ENCODE peak calls at places on chromosomes 13 and 19, in eight cellular contexts. P is SK-N-SH, Y is upper lobe of left lung, F is stomach, N is sigmoid colon, O is H1, S is GM12878, C is HL-60. E is an unnamed sample.

GRCh38 chr13:101623469-101624209 is 171.2 kb downstream of the ITGBL1 start:
- DNase-seq in N (no peak), P (no peak), S (no peak), Y (no peak), C (no peak), F (no peak), O (no peak), E (no peak)

GRCh38 chr13:111216166-111216960 is 101.3 kb downstream of the ARHGEF7 start:
- DNase-seq in O (peak), N (no peak), F (peak), S (no peak), P (peak), C (no peak), Y (peak), E (no peak)

GRCh38 chr13:20399515-20399914 is 126.1 kb downstream of the CRYL1 start:
- DNase-seq in P (no peak), F (peak), S (no peak), O (no peak), Y (no peak), C (no peak), N (no peak), E (no peak)

GRCh38 chr19:12778020-12778904 is 2.9 kb upstream of the HOOK2 start:
- DNase-seq in N (peak), Y (peak), O (peak), F (peak), P (peak), C (no peak), S (no peak), E (no peak)

GRCh38 chr13:80508031-80508430 is 167.1 kb upstream of the SPRY2 start:
- DNase-seq in N (no peak), P (no peak), O (no peak), C (no peak), F (no peak), Y (no peak), S (no peak), E (no peak)

GRCh38 chr13:77033717-77034302 is 6.9 kb upstream of the FBXL3 start:
- DNase-seq in C (no peak), S (no peak), F (no peak), N (no peak), O (no peak), P (no peak), Y (no peak), E (no peak)

GRCh38 chr13:33927315-33927714 is 109.4 kb downstream of the RFC3 start:
- DNase-seq in Y (no peak), O (no peak), C (no peak), F (no peak), S (no peak), N (peak), P (no peak), E (no peak)

GRCh38 chr13:93200626-93201025 is 26.0 kb upstream of the GPC6 start:
- DNase-seq in S (no peak), C (no peak), F (no peak), Y (no peak), N (no peak), O (no peak), P (no peak), E (no peak)

GRCh38 chr13:112154301-112155060 is 87.5 kb downstream of the SOX1 start:
- DNase-seq in C (no peak), N (no peak), Y (peak), O (no peak), P (no peak), F (no peak), S (no peak), E (no peak)

GRCh38 chr13:42946927-42947326 is 45.1 kb downstream of the EPSTI1 start:
- DNase-seq in F (no peak), P (no peak), S (no peak), C (peak), Y (no peak), N (no peak), O (no peak), E (no peak)

GRCh38 chr13:39410089-39410901 is 192.7 kb downstream of the LHFPL6 start:
- DNase-seq in F (no peak), N (no peak), O (no peak), S (no peak), Y (no peak), C (peak), P (no peak), E (no peak)

DNA sequence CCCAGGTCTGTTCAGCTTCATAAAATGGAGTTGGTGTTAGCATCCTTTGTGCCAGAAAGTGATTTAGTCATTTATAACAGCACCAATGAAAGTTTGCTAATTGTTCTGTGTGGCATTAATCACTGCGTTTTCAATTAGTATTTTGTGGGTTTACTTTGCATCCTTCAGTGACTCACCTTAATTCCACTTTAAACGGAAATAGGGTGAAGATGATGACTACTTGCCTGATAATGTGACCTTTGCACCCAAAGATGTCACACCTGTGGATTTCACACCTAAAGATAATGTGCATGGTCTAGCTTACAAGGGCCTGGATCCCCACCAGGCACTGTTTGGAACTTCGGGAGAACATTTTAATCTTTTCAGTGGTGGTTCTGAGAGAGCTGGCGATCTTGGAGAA is 15.0 kb downstream of the GPATCH1 start:
- DNase-seq in O (no peak), S (no peak), Y (no peak), P (no peak), N (no peak), F (no peak), C (no peak), E (no peak)
- TF ChIP-seq CTCF in O (no peak), S (no peak), Y (no peak), P (no peak), N (no peak), F (no peak), C (no peak), E (no peak)

DNA sequence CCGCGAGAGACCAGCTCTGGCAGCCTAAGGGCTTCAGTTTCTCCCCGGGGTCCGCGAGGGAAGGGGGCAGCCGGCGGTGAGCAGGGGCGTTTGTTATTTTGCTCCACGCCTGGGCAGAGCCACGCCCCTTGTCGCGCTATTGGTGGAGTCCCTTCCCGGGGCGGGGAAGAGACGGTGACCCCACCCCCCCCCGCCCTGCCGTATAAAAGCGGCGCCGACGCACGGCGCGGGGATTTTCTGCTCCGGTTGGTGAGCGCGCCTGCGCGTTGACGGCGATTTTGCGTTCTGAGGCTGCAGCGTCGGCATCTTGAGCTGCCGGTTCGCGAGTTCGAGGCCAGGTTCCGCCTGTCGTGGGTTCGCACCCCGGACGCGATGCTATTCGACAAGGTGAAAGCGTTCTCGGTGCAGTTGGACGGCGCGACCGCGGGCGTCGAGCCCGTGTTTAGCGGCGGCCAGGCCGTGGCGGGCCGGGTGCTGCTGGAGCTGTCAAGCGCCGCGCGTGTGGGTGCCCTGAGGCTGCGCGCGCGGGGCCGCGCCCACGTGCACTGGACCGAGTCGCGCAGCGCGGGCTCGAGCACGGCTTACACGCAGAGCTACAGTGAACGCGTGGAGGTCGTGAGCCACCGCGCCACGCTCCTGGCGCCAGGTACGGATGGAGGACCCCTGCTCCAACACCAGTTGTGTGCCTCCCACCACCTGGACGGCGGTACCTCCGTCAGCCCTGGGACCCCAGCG is at the start of gene ARRDC2:
- DNase-seq in O (peak), F (peak), C (no peak), S (no peak), Y (peak), N (peak), P (peak), E (no peak)
- TF ChIP-seq POLR2AphosphoS5 in O (peak), F (peak), C (no peak), S (peak), Y (peak), N (peak), P (peak), E (peak)

DNA sequence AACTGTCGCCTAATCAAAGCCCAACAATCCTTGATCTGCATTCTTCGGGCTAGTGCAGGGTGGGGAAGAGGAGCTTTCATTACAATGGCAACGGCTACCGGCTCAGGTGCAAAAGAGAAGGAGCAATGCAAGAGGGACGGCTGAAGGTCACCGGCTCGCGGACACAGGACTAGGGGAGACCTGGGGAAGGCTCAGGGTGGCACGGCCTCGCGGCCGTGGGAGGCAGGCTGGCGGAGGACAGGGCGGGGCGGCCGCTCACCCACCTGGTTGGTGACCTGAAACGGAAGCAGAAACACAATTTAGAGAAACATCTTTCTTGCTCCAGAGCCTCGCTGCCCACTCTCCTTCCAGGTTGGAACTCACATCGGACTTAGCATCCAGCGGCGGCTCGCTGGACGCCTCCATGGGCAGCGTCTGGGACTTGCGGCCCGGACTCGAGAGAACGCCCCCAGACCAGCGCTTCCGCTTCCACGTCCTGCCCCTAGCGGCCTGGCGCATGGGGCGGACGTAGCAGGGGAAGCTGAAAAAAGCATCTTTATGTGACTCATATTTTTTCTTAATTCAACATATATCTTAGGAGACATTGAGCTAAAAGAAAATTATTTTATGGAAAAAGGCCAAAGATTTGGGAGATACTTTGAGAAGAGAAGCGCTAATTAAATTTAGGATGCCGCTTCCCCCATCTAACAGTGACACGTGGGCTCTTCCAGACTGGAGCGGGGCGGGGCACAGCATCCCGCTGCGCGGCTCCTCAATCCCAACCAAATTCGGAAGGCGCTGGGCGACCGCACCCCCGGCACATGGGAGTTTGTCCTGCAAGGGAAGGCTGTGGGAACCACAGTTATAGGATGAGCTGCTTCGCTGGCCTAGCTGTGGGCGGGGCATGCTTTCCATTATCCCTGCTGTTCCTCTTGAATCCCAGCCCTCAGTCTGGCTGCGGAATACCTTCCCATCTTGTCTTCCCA is at the start of gene COMMD6:
- DNase-seq in F (peak), C (peak), P (peak), N (peak), Y (peak), O (peak), S (peak), E (peak)
- H3K4me3 ChIP-seq in F (peak), C (peak), P (peak), N (peak), Y (peak), O (peak), S (peak), E (peak)

GRCh38 chr13:30615851-30616311 is 1.8 kb upstream of the USPL1 start:
- DNase-seq in O (no peak), N (no peak), S (no peak), P (peak), Y (no peak), F (no peak), C (no peak), E (no peak)

GRCh38 chr13:30616927-30617314 is 799 bp upstream of the USPL1 start:
- DNase-seq in O (no peak), F (peak), S (peak), C (peak), N (peak), P (peak), Y (no peak), E (peak)

GRCh38 chr13:30618938-30619289 is 1.2 kb downstream of the USPL1 start:
- DNase-seq in N (no peak), C (no peak), S (no peak), F (no peak), Y (no peak), O (no peak), P (no peak), E (no peak)

GRCh38 chr13:30618186-30618937 is 642 bp downstream of the USPL1 start:
- DNase-seq in O (no peak), S (no peak), P (no peak), N (peak), Y (no peak), C (no peak), F (peak), E (no peak)

DNA sequence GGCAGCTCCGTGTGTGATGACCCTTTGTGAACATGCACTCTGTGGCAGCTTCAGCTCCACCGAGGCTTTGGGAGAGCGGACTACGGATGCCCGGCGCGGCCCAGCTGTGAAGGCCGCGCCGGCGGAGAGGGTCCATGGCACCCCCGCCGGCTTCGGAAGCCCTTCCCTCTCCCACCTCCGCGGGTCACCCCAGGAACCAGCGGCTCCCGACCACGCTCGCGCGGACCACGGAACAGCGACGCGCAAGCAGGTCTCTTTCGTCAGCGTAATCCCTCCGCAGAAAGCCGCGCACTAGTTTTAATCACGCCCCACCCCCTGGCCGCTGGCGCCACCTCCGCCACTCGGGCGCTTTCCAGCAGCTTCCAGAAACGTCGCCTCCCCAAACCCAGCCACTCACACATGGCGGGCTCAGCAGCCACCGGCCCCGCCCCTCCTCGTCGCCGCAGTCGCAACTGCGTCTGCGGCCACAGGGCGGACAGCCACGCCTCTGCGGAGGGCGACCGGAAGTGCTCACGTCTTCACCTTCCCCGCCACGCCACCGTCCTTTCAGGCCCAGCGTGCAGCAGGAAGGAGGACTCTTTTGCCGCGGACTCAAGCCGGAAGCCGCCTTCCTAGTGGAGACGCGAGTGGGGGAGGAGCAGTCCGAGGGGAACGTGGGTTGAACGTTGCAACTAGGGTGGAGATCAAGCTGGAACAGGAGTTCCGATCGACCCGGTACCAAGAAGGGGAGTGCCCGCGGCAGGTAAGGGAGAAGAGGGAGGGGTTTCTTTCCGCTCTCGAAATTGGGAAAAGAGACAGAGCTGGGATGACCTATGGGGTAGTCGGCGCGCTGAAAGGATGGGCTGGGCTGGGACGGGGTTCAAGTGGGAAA is at the start of gene USPL1:
- DNase-seq in S (peak), N (peak), C (peak), Y (peak), F (peak), P (peak), O (peak), E (peak)
- TF ChIP-seq CTCF in S (no peak), N (peak), C (no peak), Y (peak), F (peak), P (no peak), O (peak), E (no peak)

DNA sequence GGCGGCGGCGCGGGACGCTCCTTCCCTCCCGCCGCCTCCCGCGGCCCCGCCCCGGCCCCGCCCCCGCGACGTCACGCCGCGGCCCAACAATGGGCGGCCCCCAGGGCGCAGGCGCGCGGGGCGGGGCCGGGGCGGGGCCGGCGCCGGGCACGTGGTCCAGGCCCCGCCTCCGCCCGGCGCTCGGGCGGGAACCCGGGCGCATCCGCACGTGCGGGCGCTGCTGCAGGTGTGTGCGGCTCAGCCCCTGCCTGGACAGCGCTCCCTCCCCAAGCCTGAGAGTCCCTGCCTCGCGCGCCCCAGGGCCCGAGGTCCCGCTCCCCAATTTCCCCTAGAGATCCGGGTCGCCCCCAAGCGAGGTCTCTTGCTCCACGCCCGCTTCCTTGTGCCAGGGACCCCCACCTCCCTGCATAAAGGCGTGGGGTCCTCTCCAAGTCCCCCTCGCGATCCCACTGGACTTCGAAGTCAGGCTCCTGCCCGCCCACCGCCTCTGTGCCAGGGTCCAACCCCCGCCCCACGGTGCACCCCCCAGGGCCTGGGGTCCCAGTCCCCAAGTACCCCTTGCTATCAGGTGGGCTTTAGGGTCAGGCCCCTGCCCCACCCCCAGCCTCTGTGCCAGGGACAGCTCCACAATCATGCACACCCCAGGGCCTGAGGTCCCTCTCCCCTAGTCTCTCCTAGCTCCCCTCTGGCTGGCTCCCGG is at the start of gene MEX3D:
- DNase-seq in C (peak), O (peak), F (peak), Y (peak), P (peak), S (no peak), N (peak), E (no peak)
- TF ChIP-seq POLR2AphosphoS5 in C (no peak), O (no peak), F (no peak), Y (no peak), P (peak), S (no peak), N (no peak), E (no peak)

GRCh38 chr19:5111051-5111450 is 142.1 kb downstream of the KDM4B start:
- DNase-seq in S (no peak), O (no peak), Y (peak), P (no peak), N (no peak), F (no peak), C (no peak), E (no peak)
- H3K4me3 ChIP-seq in S (no peak), O (no peak), Y (no peak), P (no peak), N (no peak), F (no peak), C (no peak), E (no peak)

DNA sequence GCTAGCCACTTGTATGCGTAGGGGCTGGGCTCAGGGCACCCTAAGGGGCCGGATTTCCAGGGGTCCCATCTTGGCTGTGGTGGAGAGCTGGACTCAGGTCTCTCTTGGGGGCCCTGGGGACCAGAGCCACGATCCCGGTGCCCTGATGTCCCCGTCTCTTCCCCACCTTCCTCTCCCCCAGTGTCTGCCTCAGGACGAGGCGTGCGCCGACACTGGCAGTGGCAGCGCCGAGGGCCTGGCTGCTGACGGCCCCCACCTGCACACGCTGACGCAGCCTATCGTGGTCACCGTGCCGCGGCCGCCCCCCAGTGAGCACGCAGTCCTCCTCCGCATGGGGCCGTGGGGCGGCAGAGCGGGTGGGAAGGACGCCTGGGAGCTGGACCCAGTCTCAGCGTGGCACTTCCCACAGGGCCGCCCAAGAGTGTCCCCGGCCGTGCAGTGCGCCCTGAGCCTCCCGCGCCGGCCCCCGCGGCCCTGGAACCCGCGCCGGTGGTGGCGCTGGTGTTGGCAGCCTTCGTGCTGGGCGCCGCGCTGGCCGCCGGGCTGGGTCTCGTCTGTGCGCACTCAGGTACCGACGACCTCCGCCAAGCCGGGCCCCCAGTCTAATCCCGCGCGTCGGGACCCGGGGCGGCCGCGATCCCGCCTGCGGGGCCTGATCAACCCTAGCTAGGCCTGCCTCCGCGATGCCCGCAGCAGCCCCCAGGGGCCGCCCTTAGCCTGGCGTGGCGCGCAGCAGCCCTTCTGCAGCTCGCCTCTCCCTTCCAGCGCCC is 2.7 kb upstream of the SNAPC2 start:
- DNase-seq in P (peak), S (no peak), Y (peak), C (no peak), F (peak), N (no peak), O (peak), E (no peak)
- TF ChIP-seq CTCF in P (peak), S (peak), Y (peak), C (peak), F (peak), N (peak), O (peak), E (peak)

GRCh38 chr13:113981201-113981605 is 7.3 kb upstream of the C13orf46 start:
- DNase-seq in Y (peak), N (peak), P (no peak), C (no peak), O (no peak), S (no peak), F (peak), E (no peak)
- TF ChIP-seq POLR2AphosphoS5 in Y (no peak), N (no peak), P (no peak), C (no peak), O (no peak), S (no peak), F (peak), E (no peak)

GRCh38 chr13:30113983-30114491 is 193.3 kb downstream of the KATNAL1 start:
- DNase-seq in P (no peak), Y (no peak), O (peak), S (no peak), F (peak), N (no peak), C (no peak), E (no peak)
- H3K4me3 ChIP-seq in P (peak), Y (no peak), O (peak), S (peak), F (peak), N (peak), C (no peak), E (peak)